ENCODE peak calls at places on chromosomes 7 and 10, in four cellular contexts. One of them, this sample, is unnamed.

GRCh38 chr10:104209575-104210198 is 22.5 kb downstream of the CFAP43 start:
- DNase-seq in neural progenitor cell: peak
- DNase-seq in IMR-90: peak
- DNase-seq in left lung: no peak
- DNase-seq in this sample: no peak

GRCh38 chr7:11373546-11374142 is 400.0 kb downstream of the PHF14 start:
- DNase-seq in neural progenitor cell: peak
- DNase-seq in left lung: no peak
- DNase-seq in IMR-90: no peak
- DNase-seq in this sample: no peak

GRCh38 chr7:6623589-6624245 is 8.3 kb downstream of the ZNF853 start:
- DNase-seq in neural progenitor cell: no peak
- DNase-seq in IMR-90: no peak
- DNase-seq in left lung: no peak
- DNase-seq in this sample: no peak

GRCh38 chr7:149854611-149855367 is 16.6 kb downstream of the ZNF862 start:
- DNase-seq in left lung: no peak
- DNase-seq in IMR-90: peak
- DNase-seq in neural progenitor cell: peak
- DNase-seq in this sample: no peak

GRCh38 chr7:2873686-2874551 is 29.8 kb upstream of the GNA12 start:
- DNase-seq in left lung: no peak
- DNase-seq in neural progenitor cell: peak
- DNase-seq in IMR-90: peak
- DNase-seq in this sample: no peak

GRCh38 chr7:101898019-101898575 is 80.7 kb downstream of the CUX1 start:
- DNase-seq in IMR-90: no peak
- DNase-seq in neural progenitor cell: no peak
- DNase-seq in left lung: no peak
- DNase-seq in this sample: no peak

GRCh38 chr7:128906001-128906765 is 4.3 kb downstream of the KCP start:
- DNase-seq in IMR-90: no peak
- DNase-seq in neural progenitor cell: no peak
- DNase-seq in left lung: no peak
- DNase-seq in this sample: no peak

GRCh38 chr7:151008511-151009323 is 15.6 kb downstream of the ATG9B start:
- DNase-seq in IMR-90: no peak
- DNase-seq in neural progenitor cell: peak
- DNase-seq in left lung: peak
- DNase-seq in this sample: no peak

GRCh38 chr7:131090866-131091692 is 236.6 kb upstream of the MKLN1 start:
- DNase-seq in left lung: no peak
- DNase-seq in neural progenitor cell: no peak
- DNase-seq in IMR-90: no peak
- DNase-seq in this sample: no peak

GRCh38 chr7:37901890-37902524 is 14.6 kb downstream of the SFRP4 start:
- DNase-seq in left lung: no peak
- DNase-seq in IMR-90: peak
- DNase-seq in neural progenitor cell: no peak
- DNase-seq in this sample: no peak

GRCh38 chr7:70492641-70493040 is 639.3 kb upstream of the GALNT17 start:
- DNase-seq in left lung: no peak
- DNase-seq in neural progenitor cell: no peak
- DNase-seq in IMR-90: no peak
- DNase-seq in this sample: no peak

GRCh38 chr7:150753826-150754603 is 16.8 kb downstream of the GIMAP5 start:
- DNase-seq in left lung: no peak
- DNase-seq in neural progenitor cell: peak
- DNase-seq in IMR-90: no peak
- DNase-seq in this sample: no peak

GRCh38 chr10:32332299-32332750 is 14.6 kb downstream of the EPC1 start:
- DNase-seq in IMR-90: peak
- DNase-seq in neural progenitor cell: no peak
- DNase-seq in left lung: no peak
- DNase-seq in this sample: no peak

GRCh38 chr7:106070201-106070551 is 41.9 kb downstream of the SYPL1 start:
- DNase-seq in neural progenitor cell: no peak
- DNase-seq in left lung: no peak
- DNase-seq in IMR-90: no peak
- DNase-seq in this sample: no peak

GRCh38 chr7:50312176-50312575 is 7.7 kb downstream of the IKZF1 start:
- DNase-seq in left lung: no peak
- DNase-seq in neural progenitor cell: no peak
- DNase-seq in IMR-90: no peak
- DNase-seq in this sample: no peak
- H3K4me3 ChIP-seq in left lung: no peak
- H3K4me3 ChIP-seq in neural progenitor cell: no peak
- H3K4me3 ChIP-seq in IMR-90: no peak
- H3K4me3 ChIP-seq in this sample: no peak

GRCh38 chr7:42091461-42092229 is 145.4 kb downstream of the GLI3 start:
- DNase-seq in left lung: no peak
- DNase-seq in neural progenitor cell: peak
- DNase-seq in IMR-90: peak
- DNase-seq in this sample: no peak
- TF ChIP-seq CTCF in left lung: no peak
- TF ChIP-seq CTCF in neural progenitor cell: no peak
- TF ChIP-seq CTCF in IMR-90: no peak
- TF ChIP-seq CTCF in this sample: no peak

DNA sequence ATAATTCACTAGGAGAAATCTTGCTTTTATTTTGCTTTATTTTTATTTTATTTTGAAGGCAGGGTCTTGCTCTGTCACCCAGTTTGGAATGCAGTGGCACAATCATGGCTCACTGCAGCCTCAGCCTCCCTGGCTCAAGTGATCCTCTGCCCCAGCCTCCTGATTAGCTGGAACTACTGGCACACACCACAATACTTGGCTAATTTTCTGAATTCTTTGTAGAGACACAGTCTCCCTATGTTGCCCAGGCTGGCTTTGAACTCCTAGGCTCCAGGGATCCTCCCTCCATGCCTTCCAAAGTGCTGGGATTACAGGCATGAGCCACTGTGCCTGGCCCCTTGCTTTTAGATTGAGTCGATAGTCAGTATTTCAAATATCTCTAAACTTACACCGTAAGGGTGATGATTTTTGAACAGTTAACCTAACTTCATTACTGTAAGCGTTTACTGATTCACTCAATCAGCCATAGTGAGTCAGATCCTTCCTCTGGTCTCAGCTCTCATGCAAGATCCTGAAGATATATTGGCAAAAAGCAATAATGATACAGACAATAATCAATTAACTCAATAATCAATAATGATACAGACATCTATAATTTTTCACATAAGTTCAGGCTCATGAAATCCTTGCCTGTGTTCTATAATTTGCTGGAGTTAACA is 239.5 kb downstream of the KIAA1217 start:
- DNase-seq in neural progenitor cell: no peak
- DNase-seq in left lung: no peak
- DNase-seq in IMR-90: peak
- DNase-seq in this sample: no peak
- H3K27ac ChIP-seq in neural progenitor cell: no peak
- H3K27ac ChIP-seq in left lung: no peak
- H3K27ac ChIP-seq in IMR-90: peak
- H3K27ac ChIP-seq in this sample: no peak

GRCh38 chr7:92797693-92798092 is 38.7 kb downstream of the CDK6 start:
- DNase-seq in left lung: no peak
- DNase-seq in neural progenitor cell: no peak
- DNase-seq in IMR-90: peak
- DNase-seq in this sample: no peak

GRCh38 chr7:92798517-92799249 is 37.7 kb downstream of the CDK6 start:
- DNase-seq in neural progenitor cell: no peak
- DNase-seq in IMR-90: no peak
- DNase-seq in left lung: no peak
- DNase-seq in this sample: no peak

GRCh38 chr7:92794846-92795245 is 41.5 kb downstream of the CDK6 start:
- DNase-seq in left lung: no peak
- DNase-seq in IMR-90: no peak
- DNase-seq in neural progenitor cell: no peak
- DNase-seq in this sample: no peak

GRCh38 chr7:92799446-92800211 is 36.7 kb downstream of the CDK6 start:
- DNase-seq in IMR-90: no peak
- DNase-seq in left lung: no peak
- DNase-seq in neural progenitor cell: no peak
- DNase-seq in this sample: no peak

DNA sequence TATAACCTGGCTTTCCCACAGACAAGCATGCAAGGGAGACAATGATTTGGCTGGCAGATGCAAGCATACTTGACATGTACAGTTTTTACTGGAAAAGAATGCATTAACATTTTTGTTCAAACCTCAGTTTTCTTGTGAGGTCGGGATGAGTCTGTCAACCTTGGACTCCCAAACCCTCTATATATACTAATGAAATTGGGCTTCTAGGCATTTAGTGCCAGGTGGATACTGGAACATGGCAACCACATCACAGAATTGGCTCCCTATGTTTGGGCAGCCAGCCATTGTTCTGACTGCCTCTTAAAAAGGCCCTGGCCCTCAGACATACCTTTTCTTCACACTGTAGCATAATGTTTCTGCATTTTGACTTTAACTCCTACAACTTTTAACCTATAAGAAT is 39.1 kb downstream of the CDK6 start:
- DNase-seq in neural progenitor cell: no peak
- DNase-seq in IMR-90: peak
- DNase-seq in left lung: no peak
- DNase-seq in this sample: no peak
- H3K4me3 ChIP-seq in neural progenitor cell: no peak
- H3K4me3 ChIP-seq in IMR-90: no peak
- H3K4me3 ChIP-seq in left lung: no peak
- H3K4me3 ChIP-seq in this sample: no peak

This sample was measured in ascending aorta.